ENCODE peak calls at places on chromosomes 12 and 14, in five cellular contexts. L is lower leg skin, H is left lung, P is HCT116, G is Calu3. U is an unnamed sample.

GRCh38 chr14:38835874-38836273 is 267.2 kb downstream of the SEC23A start:
- DNase-seq in L (no peak), H (peak; percentile 66), P (no peak), G (no peak), U (no peak)

GRCh38 chr14:91996951-91997371 is 42.9 kb downstream of the TRIP11 start:
- DNase-seq in L (no peak), H (no peak), P (peak; percentile 44), G (peak; percentile 36), U (no peak)

GRCh38 chr12:80770958-80771357 is 54.2 kb downstream of the MYF5 start:
- DNase-seq in L (no peak), H (no peak), P (no peak), G (no peak), U (no peak)

GRCh38 chr12:33370318-33370717 is 69.3 kb downstream of the SYT10 start:
- DNase-seq in L (no peak), H (no peak), P (no peak), G (no peak), U (no peak)

GRCh38 chr12:3186546-3187237 is 109.5 kb downstream of the TSPAN9 start:
- DNase-seq in L (no peak), H (no peak), P (no peak), G (no peak), U (no peak)

GRCh38 chr12:98355322-98355721 is 160.1 kb upstream of the TMPO start:
- DNase-seq in L (no peak), H (no peak), P (no peak), G (no peak), U (no peak)

GRCh38 chr14:76834296-76834695 is 8.1 kb downstream of the LRRC74A start:
- DNase-seq in L (no peak), H (no peak), P (no peak), G (peak; percentile 30), U (no peak)

GRCh38 chr12:94586589-94587259 is 63.6 kb downstream of the TMCC3 start:
- DNase-seq in L (no peak), H (no peak), P (no peak), G (no peak), U (no peak)

GRCh38 chr12:88595697-88596096 is 15.4 kb upstream of the KITLG start:
- DNase-seq in L (no peak), H (no peak), P (no peak), G (no peak), U (no peak)

GRCh38 chr12:103326190-103326589 is 169.6 kb downstream of the C12orf42 start:
- DNase-seq in L (no peak), H (no peak), P (peak; percentile 18), G (no peak), U (no peak)

GRCh38 chr12:46214668-46215429 is 54.0 kb downstream of the SLC38A1 start:
- DNase-seq in L (no peak), H (no peak), P (no peak), G (no peak), U (no peak)

GRCh38 chr12:131827961-131828534 is at the start of gene MMP17:
- DNase-seq in L (peak; percentile 90), H (peak; percentile 87), P (no peak), G (peak; percentile 67), U (peak; percentile 69)

GRCh38 chr12:124609041-124609984 is 41.9 kb upstream of the NCOR2 start:
- DNase-seq in L (peak; percentile 97), H (peak; percentile 94), P (peak; percentile 64), G (peak; percentile 99), U (peak; percentile 45)

GRCh38 chr12:89238593-89238992 is 113.7 kb downstream of the DUSP6 start:
- DNase-seq in L (no peak), H (no peak), P (no peak), G (no peak), U (no peak)

GRCh38 chr12:69000540-69001243 is 67.7 kb upstream of the CPM start:
- DNase-seq in L (no peak), H (no peak), P (no peak), G (no peak), U (no peak)

GRCh38 chr12:112097641-112098040 is 10.9 kb downstream of the NAA25 start:
- DNase-seq in L (no peak), H (no peak), P (no peak), G (no peak), U (no peak)

DNA sequence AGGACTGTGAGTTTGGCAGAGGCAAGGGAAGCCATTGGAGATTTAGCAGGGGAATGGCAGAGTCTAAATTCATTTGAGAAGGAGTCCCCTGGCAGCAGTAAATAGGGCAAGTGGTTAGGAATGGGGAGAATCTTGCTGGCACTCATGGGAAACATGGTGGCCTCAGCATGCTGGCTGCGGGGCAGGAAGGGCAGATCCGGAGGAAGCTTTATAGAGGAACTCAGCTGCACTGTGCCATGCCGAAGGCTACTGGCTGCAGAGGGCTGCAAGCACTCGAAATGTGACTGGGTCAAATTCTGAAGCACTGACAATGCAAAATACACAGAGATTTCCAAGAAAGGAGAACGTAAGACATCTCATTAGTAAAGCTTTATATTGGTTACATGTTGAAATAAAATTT is 23.9 kb downstream of the CCNK start:
- DNase-seq in L (no peak), H (no peak), P (no peak), G (no peak), U (no peak)
- TF ChIP-seq CTCF in L (no peak), H (no peak), P (no peak), G (no peak), U (no peak)

GRCh38 chr12:40226652-40227051 is 1.9 kb downstream of the LRRK2 start:
- DNase-seq in L (peak; percentile 86), H (no peak), P (no peak), G (no peak), U (peak; percentile 19)

GRCh38 chr12:40225984-40226602 is 1.3 kb downstream of the LRRK2 start:
- DNase-seq in L (no peak), H (no peak), P (no peak), G (no peak), U (no peak)

GRCh38 chr12:40225337-40225983 is 663 bp downstream of the LRRK2 start:
- DNase-seq in L (no peak), H (no peak), P (no peak), G (no peak), U (no peak)

GRCh38 chr12:40222247-40222646 is 2.5 kb upstream of the LRRK2 start:
- DNase-seq in L (no peak), H (no peak), P (no peak), G (no peak), U (no peak)

DNA sequence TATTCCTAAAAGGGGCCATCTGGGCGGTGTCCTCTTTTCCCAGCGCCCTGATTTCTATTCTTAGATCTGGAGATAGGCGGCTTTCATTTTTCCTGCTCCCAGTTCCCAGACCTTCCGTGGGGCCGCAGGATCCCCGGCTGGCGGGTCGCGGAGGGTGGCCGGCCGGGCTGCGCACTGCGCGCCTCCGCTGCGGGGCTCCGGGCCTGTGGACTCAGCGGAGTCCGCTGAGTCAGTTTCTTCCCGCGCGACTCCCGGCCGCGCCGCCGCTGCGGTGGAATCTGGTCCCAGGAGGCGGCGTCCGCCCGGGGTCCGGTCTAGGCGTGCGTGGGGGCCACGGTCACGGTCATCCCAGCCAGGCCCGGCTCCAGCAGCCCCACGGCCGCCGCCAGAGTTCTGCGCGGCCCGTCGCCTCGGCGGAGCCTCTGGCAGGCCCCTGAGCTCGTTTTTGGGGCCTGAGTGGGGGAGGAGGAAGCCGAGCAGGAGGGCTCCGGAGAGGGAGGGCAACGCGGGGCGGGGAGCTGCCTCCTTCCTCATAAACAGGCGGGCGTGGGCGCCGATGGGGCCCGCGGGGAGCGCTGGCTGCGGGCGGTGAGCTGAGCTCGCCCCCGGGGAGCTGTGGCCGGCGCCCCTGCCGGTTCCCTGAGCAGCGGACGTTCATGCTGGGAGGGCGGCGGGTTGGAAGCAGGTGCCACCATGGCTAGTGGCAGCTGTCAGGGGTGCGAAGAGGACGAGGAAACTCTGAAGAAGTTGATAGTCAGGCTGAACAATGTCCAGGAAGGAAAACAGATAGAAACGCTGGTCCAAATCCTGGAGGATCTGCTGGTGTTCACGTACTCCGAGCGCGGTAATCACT is at the start of gene LRRK2:
- DNase-seq in L (peak; percentile 96), H (peak; percentile 99), P (no peak), G (peak; percentile 36), U (peak; percentile 90)
- TF ChIP-seq CTCF in L (no peak), H (no peak), P (no peak), G (no peak), U (no peak)

GRCh38 chr14:63633801-63634200 is 7.9 kb downstream of the WDR89 start:
- DNase-seq in L (no peak), H (no peak), P (no peak), G (no peak), U (no peak)
- TF ChIP-seq CTCF in L (no peak), H (no peak), P (no peak), G (no peak), U (no peak)

GRCh38 chr14:58415636-58416559 is 11.4 kb downstream of the TIMM9 start:
- DNase-seq in L (no peak), H (no peak), P (no peak), G (no peak), U (no peak)

GRCh38 chr14:58414845-58415244 is 12.5 kb downstream of the TIMM9 start:
- DNase-seq in L (no peak), H (no peak), P (no peak), G (no peak), U (no peak)
- TF ChIP-seq CTCF in L (no peak), H (no peak), P (no peak), G (no peak), U (no peak)

GRCh38 chr12:6161124-6161882 is 36.8 kb upstream of the VWF start:
- DNase-seq in L (no peak), H (no peak), P (no peak), G (no peak), U (no peak)

GRCh38 chr12:6167327-6168280 is 32.6 kb upstream of the CD9 start:
- DNase-seq in L (no peak), H (peak; percentile 87), P (peak; percentile 82), G (peak; percentile 66), U (no peak)

GRCh38 chr12:6166808-6167207 is 33.4 kb upstream of the CD9 start:
- DNase-seq in L (no peak), H (peak; percentile 65), P (no peak), G (no peak), U (no peak)

GRCh38 chr12:6165418-6165817 is 34.8 kb upstream of the CD9 start:
- DNase-seq in L (no peak), H (no peak), P (no peak), G (no peak), U (no peak)

GRCh38 chr12:6163554-6164060 is 36.6 kb upstream of the CD9 start:
- DNase-seq in L (no peak), H (no peak), P (no peak), G (no peak), U (no peak)
- TF ChIP-seq CTCF in L (no peak), H (no peak), P (no peak), G (no peak), U (no peak)

GRCh38 chr12:64352181-64352580 is 38.4 kb downstream of the C12orf56 start:
- DNase-seq in L (no peak), H (no peak), P (no peak), G (no peak), U (no peak)
- TF ChIP-seq CTCF in L (no peak), H (no peak), P (peak; percentile 26), G (no peak), U (no peak)

GRCh38 chr14:96599076-96599475 is 96.9 kb downstream of the PAPOLA start:
- DNase-seq in L (no peak), H (no peak), P (no peak), G (no peak), U (no peak)

GRCh38 chr14:96598332-96598928 is 96.2 kb downstream of the PAPOLA start:
- DNase-seq in L (no peak), H (no peak), P (no peak), G (no peak), U (no peak)

GRCh38 chr14:96603350-96604255 is 101.4 kb downstream of the PAPOLA start:
- DNase-seq in L (no peak), H (no peak), P (no peak), G (no peak), U (no peak)

GRCh38 chr14:96597680-96598079 is 95.5 kb downstream of the PAPOLA start:
- DNase-seq in L (no peak), H (no peak), P (no peak), G (no peak), U (no peak)

GRCh38 chr14:96602186-96602585 is 100.0 kb downstream of the PAPOLA start:
- DNase-seq in L (no peak), H (no peak), P (no peak), G (no peak), U (no peak)
- TF ChIP-seq CTCF in L (no peak), H (no peak), P (no peak), G (no peak), U (no peak)

U was measured in activated B cell treated with CpG ODN at 0.5 μM for 24 hours.